ENCODE peak calls at places on chromosomes 3 and 15, in five cellular contexts. One of them, this sample, is unnamed.

GRCh38 chr3:144085964-144086363 is 114.3 kb downstream of the DIPK2A start:
- DNase-seq in aorta: no peak
- DNase-seq in esophagus muscularis mucosa: no peak
- DNase-seq in ovary: no peak
- DNase-seq in heart left ventricle: no peak
- DNase-seq in this sample: no peak

GRCh38 chr3:173891272-173892100 is 493.9 kb downstream of the NLGN1 start:
- DNase-seq in aorta: no peak
- DNase-seq in ovary: no peak
- DNase-seq in esophagus muscularis mucosa: no peak
- DNase-seq in heart left ventricle: no peak
- DNase-seq in this sample: no peak

GRCh38 chr3:188796122-188796631 is 375.6 kb upstream of the TPRG1 start:
- DNase-seq in ovary: no peak
- DNase-seq in esophagus muscularis mucosa: no peak
- DNase-seq in heart left ventricle: no peak
- DNase-seq in aorta: peak
- DNase-seq in this sample: peak

GRCh38 chr3:193842029-193842782 is 249.2 kb downstream of the OPA1 start:
- DNase-seq in heart left ventricle: no peak
- DNase-seq in ovary: no peak
- DNase-seq in esophagus muscularis mucosa: no peak
- DNase-seq in aorta: peak
- DNase-seq in this sample: no peak

GRCh38 chr3:27749640-27750039 is 27.5 kb upstream of the EOMES start:
- DNase-seq in ovary: no peak
- DNase-seq in aorta: no peak
- DNase-seq in heart left ventricle: no peak
- DNase-seq in esophagus muscularis mucosa: no peak
- DNase-seq in this sample: peak

GRCh38 chr15:65094294-65094995 is 17.9 kb downstream of the KBTBD13 start:
- DNase-seq in ovary: no peak
- DNase-seq in esophagus muscularis mucosa: no peak
- DNase-seq in heart left ventricle: peak
- DNase-seq in aorta: peak
- DNase-seq in this sample: no peak

GRCh38 chr15:49622561-49622960 is 1.7 kb downstream of the DTWD1 start:
- DNase-seq in esophagus muscularis mucosa: no peak
- DNase-seq in ovary: no peak
- DNase-seq in heart left ventricle: no peak
- DNase-seq in aorta: no peak
- DNase-seq in this sample: no peak

GRCh38 chr3:82093641-82094040 is 332.2 kb upstream of the GBE1 start:
- DNase-seq in heart left ventricle: no peak
- DNase-seq in esophagus muscularis mucosa: no peak
- DNase-seq in aorta: no peak
- DNase-seq in ovary: no peak
- DNase-seq in this sample: no peak